ENCODE peak calls at places on chromosomes 1 and 21, in six cellular contexts. N is Calu3; T is activated T-cell treated with anti-CD3 and anti-CD28 coated beads for 24 hours; E is CMK; D is heart right ventricle; R is activated naive CD8-positive, alpha-beta T cell treated with anti-CD3 and anti-CD28 coated beads, Interleukin-2, amount 50 U/mL, for 24 hours. G is an unnamed sample.

GRCh38 chr1:197994907-197995407 is 77.8 kb downstream of the LHX9 start:
- DNase-seq in R (no peak), E (no peak), T (no peak), N (peak), D (no peak), G (peak)

GRCh38 chr1:186985889-186986491 is 157.2 kb downstream of the PLA2G4A start:
- DNase-seq in T (no peak), N (peak), D (peak), E (peak), R (no peak), G (peak)

GRCh38 chr1:31479801-31480200 is 66.8 kb downstream of the SERINC2 start:
- DNase-seq in E (no peak), R (no peak), D (no peak), T (no peak), N (no peak), G (no peak)

GRCh38 chr21:44496900-44497550 is 41.7 kb downstream of the LRRC3 start:
- DNase-seq in E (no peak), T (no peak), N (no peak), R (no peak), D (no peak), G (no peak)

GRCh38 chr1:12191242-12192032 is 24.6 kb downstream of the TNFRSF1B start:
- DNase-seq in T (no peak), E (no peak), D (no peak), N (no peak), R (no peak), G (no peak)

GRCh38 chr1:98388431-98388830 is 273.1 kb upstream of the SNX7 start:
- DNase-seq in N (no peak), D (no peak), T (no peak), E (peak), R (no peak), G (peak)

GRCh38 chr1:245751111-245751510 is 596.3 kb downstream of the KIF26B start:
- DNase-seq in R (no peak), N (no peak), E (no peak), D (no peak), T (no peak), G (no peak)

GRCh38 chr1:18707696-18708257 is 77.1 kb downstream of the PAX7 start:
- DNase-seq in T (no peak), D (no peak), R (no peak), E (no peak), N (no peak), G (no peak)

GRCh38 chr1:223700942-223701637 is 11.2 kb upstream of the CAPN2 start:
- DNase-seq in E (no peak), N (peak), T (no peak), D (no peak), R (peak), G (peak)

GRCh38 chr21:43902441-43902840 is 37.4 kb downstream of the AGPAT3 start:
- DNase-seq in D (peak), N (no peak), R (no peak), T (no peak), E (no peak), G (no peak)

GRCh38 chr1:60857851-60858250 is 224.5 kb upstream of the NFIA start:
- DNase-seq in T (no peak), N (no peak), E (no peak), R (no peak), D (no peak), G (no peak)

GRCh38 chr1:230424440-230425251 is 1.5 kb downstream of the PGBD5 start:
- DNase-seq in N (peak), T (no peak), D (no peak), R (no peak), E (no peak), G (no peak)

GRCh38 chr1:204558467-204558866 is 42.3 kb downstream of the MDM4 start:
- DNase-seq in N (no peak), E (no peak), R (no peak), T (no peak), D (no peak), G (no peak)

GRCh38 chr1:231020816-231021215 is 19.2 kb downstream of the FAM89A start:
- DNase-seq in N (no peak), T (no peak), R (no peak), D (no peak), E (no peak), G (no peak)